ENCODE peak calls at places on chromosomes 11 and 22, in four cellular contexts. S is heart right ventricle; H is GM23248; N is CD4-positive, alpha-beta memory T cell. E is an unnamed sample.

GRCh38 chr11:132721526-132721925 is 810.8 kb downstream of the OPCML start:
- DNase-seq in H (no peak), N (no peak), S (no peak), E (no peak)

GRCh38 chr22:36151006-36151595 is 9.5 kb downstream of the APOL3 start:
- DNase-seq in S (no peak), N (no peak), H (peak), E (no peak)

GRCh38 chr11:33634291-33634834 is 66.3 kb downstream of the C11orf91 start:
- DNase-seq in S (no peak), N (no peak), H (peak), E (peak)

GRCh38 chr11:39678996-39679395 is 1780.5 kb downstream of the LRRC4C start:
- DNase-seq in S (no peak), H (no peak), N (no peak), E (no peak)

GRCh38 chr22:44870021-44870420 is 117.6 kb downstream of the ARHGAP8 start:
- DNase-seq in S (no peak), H (peak), N (no peak), E (no peak)

GRCh38 chr11:69212121-69213110 is 56.7 kb downstream of the SMIM38 start:
- DNase-seq in H (no peak), S (no peak), N (no peak), E (no peak)

GRCh38 chr22:41523464-41524221 is 20.6 kb downstream of the POLR3H start:
- DNase-seq in N (no peak), S (no peak), H (peak), E (no peak)

GRCh38 chr11:106621479-106621878 is 396.8 kb downstream of the GUCY1A2 start:
- DNase-seq in H (no peak), N (no peak), S (no peak), E (no peak)

GRCh38 chr11:37449146-37449545 is 851.1 kb upstream of the RAG2 start:
- DNase-seq in N (no peak), H (peak), S (no peak), E (peak)

GRCh38 chr11:61688368-61689163 is 8.4 kb downstream of the DAGLA start:
- DNase-seq in H (peak), N (no peak), S (peak), E (no peak)

GRCh38 chr22:31139866-31140716 is at the start of gene PLA2G3:
- DNase-seq in H (peak), S (no peak), N (no peak), E (no peak)

GRCh38 chr11:134118016-134118415 is 49.1 kb downstream of the JAM3 start:
- DNase-seq in H (peak), S (no peak), N (no peak), E (no peak)

GRCh38 chr11:91265946-91266345 is 958.7 kb upstream of the FAT3 start:
- DNase-seq in S (no peak), N (no peak), H (no peak), E (no peak)

GRCh38 chr11:14617241-14618027 is 26.2 kb upstream of the PDE3B start:
- DNase-seq in H (peak), N (no peak), S (no peak), E (no peak)

GRCh38 chr11:107218123-107219084 is 200.1 kb upstream of the GUCY1A2 start:
- DNase-seq in H (peak), S (no peak), N (no peak), E (no peak)

GRCh38 chr11:62811659-62812058 is 6.4 kb upstream of the NXF1 start:
- DNase-seq in S (no peak), N (no peak), H (no peak), E (no peak)

GRCh38 chr11:72641900-72642814 is 32.1 kb downstream of the PDE2A start:
- DNase-seq in H (peak), S (peak), N (peak), E (no peak)

GRCh38 chr11:8097926-8098325 is 16.9 kb downstream of the TUB start:
- DNase-seq in S (no peak), H (no peak), N (no peak), E (no peak)

GRCh38 chr22:37996079-37996478 is 11.7 kb upstream of the SOX10 start:
- DNase-seq in N (no peak), S (peak), H (no peak), E (peak)

GRCh38 chr22:49636649-49637048 is 191.0 kb downstream of the BRD1 start:
- DNase-seq in H (no peak), N (no peak), S (no peak), E (no peak)

GRCh38 chr22:47092896-47093311 is 330.5 kb downstream of the TBC1D22A start:
- DNase-seq in S (no peak), H (peak), N (no peak), E (no peak)

GRCh38 chr11:68036141-68036716 is 2.6 kb upstream of the TCIRG1 start:
- DNase-seq in N (no peak), H (no peak), S (peak), E (no peak)

GRCh38 chr11:69601346-69601975 is 39.5 kb upstream of the CCND1 start:
- DNase-seq in N (no peak), H (no peak), S (no peak), E (no peak)

GRCh38 chr11:18347471-18348125 is 25.2 kb downstream of the GTF2H1 start:
- DNase-seq in H (peak), N (no peak), S (no peak), E (no peak)

GRCh38 chr11:134019500-134019899 is 49.4 kb upstream of the JAM3 start:
- DNase-seq in N (no peak), H (no peak), S (no peak), E (no peak)

GRCh38 chr22:37043214-37043827 is 8.2 kb upstream of the KCTD17 start:
- DNase-seq in H (no peak), N (no peak), S (peak), E (no peak)

GRCh38 chr11:83510530-83511449 is 224.6 kb upstream of the CCDC90B start:
- DNase-seq in H (no peak), S (no peak), N (no peak), E (no peak)

DNA sequence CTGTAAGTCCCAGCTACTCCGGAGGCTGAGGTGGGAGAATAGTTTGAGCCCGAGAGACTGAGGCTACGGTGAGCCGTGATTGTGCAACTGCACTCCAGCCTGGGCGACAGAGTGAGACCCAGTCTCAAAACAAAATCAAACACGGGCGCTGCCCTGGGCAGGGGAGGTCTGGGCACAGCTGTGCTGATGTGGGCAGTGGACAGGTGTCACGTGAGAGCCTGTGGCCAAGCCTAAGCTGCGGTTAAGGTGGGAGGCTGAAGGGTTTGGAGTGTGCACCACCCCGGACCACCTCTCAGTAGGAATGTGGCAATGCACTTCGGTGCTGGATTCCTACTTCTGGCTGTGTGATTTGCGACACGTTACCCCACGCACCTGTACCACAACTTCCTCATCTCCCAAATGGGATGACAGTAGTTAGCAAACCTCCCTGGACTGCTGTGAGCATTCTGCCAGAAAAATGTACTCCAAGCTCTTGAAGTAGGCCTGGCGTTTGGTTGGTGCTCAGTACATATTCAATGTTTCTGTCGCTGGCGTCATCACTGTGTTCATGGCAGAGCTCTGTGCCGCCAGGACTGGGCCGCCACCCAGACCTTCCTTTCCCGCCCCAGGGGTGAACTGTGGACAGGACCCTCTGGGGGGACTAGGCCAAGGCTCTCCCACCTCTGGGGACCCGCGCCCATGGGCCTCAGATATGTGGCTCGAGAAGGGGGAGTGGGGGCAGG is 807 bp upstream of the ZNF74 start:
- DNase-seq in S (peak), N (no peak), H (peak), E (no peak)
- H3K4me3 ChIP-seq in S (peak), N (peak), H (peak), E (peak)

DNA sequence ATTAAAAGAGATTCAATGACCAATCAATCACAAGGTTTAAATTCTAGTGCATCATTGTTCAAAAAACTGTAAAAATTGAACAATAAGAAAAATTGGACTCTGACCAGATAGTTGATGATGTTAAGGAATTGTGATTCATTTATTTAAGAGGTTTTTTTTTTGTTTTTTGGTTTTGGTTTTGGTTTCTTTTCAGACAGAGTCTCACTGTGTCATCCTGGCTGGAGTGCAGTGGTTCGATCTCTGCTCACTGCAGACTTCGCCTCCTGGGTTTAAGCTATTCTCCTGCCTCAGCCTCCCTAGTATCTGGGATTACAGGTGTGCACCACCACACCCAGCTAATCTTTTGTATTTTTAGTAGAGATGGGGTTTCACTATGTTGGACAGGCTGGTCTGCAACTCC is 17.1 kb upstream of the EIF3M start:
- DNase-seq in H (peak), N (no peak), S (no peak), E (no peak)
- H3K4me3 ChIP-seq in H (no peak), N (no peak), S (no peak), E (no peak)

DNA sequence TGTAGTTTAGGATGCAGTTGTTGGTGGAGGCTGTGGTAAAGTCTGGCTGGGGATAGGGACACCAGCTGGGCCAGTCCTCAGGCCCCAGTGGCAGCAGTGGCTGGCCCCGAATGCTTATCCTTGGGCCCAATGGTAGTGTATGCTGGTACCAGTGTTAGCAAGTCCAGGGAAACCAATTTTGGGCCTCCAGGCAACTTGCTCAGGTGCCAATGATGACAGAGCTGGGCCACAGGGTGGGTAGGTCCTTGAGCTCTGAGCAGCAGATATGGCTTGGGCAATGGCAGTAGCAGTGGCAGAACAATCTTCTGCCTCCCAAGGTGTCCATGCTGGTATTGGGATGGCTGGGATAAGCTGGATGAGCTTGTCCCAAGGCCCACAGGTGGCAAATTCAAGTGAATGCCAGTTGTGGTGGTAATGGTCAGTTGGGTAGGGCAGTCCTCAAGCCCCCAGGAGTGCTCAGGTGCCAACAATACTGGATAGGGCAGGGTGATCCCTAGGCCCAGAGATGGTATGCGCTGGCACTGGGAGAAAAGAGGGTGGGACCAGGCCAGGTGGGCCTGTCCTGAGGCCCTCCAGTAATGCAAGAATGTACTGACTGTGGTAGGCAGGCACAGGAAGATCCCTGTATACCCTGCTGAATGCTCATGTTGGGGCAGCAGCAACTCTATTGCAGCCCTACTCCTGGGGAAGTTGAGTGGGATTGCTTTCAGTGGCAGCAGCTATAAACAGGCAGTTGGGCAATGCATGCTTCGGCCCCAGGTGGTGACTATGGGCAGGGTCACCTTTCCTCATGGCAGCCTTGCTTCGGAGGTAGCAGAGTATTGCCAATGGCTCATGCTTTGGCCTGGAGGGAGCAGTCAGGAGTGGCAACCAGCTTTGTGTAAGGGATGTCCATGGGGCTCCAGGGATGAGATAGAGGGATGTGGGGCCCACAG is 54.7 kb downstream of the KCNQ1OT1 start:
- DNase-seq in N (no peak), S (no peak), H (no peak), E (no peak)
- H3K4me3 ChIP-seq in N (no peak), S (no peak), H (no peak), E (no peak)

GRCh38 chr11:86938900-86939880 is 16.0 kb downstream of the FZD4 start:
- DNase-seq in H (peak), S (no peak), N (peak), E (peak)

GRCh38 chr11:86941077-86941870 is 13.9 kb downstream of the FZD4 start:
- DNase-seq in H (peak), S (no peak), N (no peak), E (no peak)

GRCh38 chr11:86941871-86942208 is 13.4 kb downstream of the FZD4 start:
- DNase-seq in S (no peak), H (no peak), N (no peak), E (no peak)

GRCh38 chr11:86938203-86938899 is 16.8 kb downstream of the FZD4 start:
- DNase-seq in N (no peak), S (no peak), H (no peak), E (no peak)

GRCh38 chr11:86940122-86940777 is 14.9 kb downstream of the FZD4 start:
- DNase-seq in H (peak), S (peak), N (no peak), E (no peak)
- H3K4me3 ChIP-seq in H (peak), S (peak), N (no peak), E (no peak)

DNA sequence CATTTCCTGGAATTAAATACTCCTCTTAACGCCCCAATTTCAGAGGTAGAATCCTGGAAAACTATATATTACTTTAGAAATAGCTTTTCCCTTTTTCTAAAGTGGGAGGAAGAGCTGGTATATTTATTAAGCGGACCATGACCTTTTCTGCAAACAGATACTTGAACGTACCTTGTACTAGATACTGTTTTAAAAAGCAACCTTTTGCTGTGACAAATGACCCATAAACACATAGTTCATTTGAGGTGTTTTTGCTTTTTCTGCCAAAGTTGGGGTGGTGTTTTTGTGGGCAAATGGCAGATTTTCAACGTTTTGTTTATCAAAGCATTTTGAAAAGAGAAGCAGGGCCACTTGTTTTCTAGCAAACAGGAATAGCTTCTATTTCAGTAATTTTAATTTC is 2.2 kb downstream of the FBXO7 start:
- DNase-seq in H (no peak), N (no peak), S (no peak), E (no peak)
- H3K4me3 ChIP-seq in H (peak), N (no peak), S (peak), E (peak)

DNA sequence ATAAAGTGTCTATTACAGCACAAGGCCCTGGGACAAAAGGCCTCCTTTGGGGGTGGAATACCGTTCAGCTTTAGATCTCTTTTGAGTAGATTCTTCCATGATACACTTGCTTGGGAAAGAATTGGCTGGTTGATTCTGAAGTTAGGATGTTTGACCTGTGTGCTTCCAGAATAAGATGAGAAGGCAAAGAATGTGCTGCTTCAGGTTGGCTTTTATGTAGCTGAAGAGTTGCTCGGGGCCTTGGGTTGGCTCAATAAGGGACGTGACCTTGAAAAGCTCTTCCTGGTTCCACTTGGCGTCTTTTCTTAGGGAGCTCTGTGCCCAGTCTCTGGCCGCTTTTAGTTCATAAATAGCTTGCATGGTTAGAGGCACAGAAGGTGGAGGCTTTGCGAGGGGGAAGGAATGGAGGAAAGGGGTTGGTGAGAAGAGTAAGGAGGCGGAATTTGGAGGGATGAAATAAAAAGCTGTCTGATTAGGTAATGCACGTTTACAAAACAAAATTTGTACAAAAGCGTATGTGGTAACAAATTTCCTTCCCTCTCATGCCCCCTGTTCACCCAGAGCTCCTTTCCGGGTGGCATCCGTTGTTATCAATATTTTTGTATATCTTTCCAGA is 4.2 kb upstream of the SORL1-AS1 start:
- DNase-seq in N (no peak), S (no peak), H (no peak), E (no peak)
- H3K4me3 ChIP-seq in N (no peak), S (no peak), H (no peak), E (no peak)

GRCh38 chr11:11586465-11586864 is 35.3 kb downstream of the GALNT18 start:
- DNase-seq in N (no peak), S (no peak), H (no peak), E (no peak)
- H3K4me3 ChIP-seq in N (no peak), S (no peak), H (no peak), E (no peak)

GRCh38 chr11:131658952-131659351 is 288.5 kb downstream of the NTM start:
- DNase-seq in N (no peak), S (no peak), H (no peak), E (peak)

GRCh38 chr11:131662310-131662709 is 291.9 kb downstream of the NTM start:
- DNase-seq in S (no peak), H (no peak), N (no peak), E (no peak)

GRCh38 chr11:131663403-131664200 is 293.2 kb downstream of the NTM start:
- DNase-seq in H (no peak), N (no peak), S (no peak), E (no peak)

GRCh38 chr11:131659931-131660330 is 289.5 kb downstream of the NTM start:
- DNase-seq in H (no peak), N (no peak), S (no peak), E (no peak)

DNA sequence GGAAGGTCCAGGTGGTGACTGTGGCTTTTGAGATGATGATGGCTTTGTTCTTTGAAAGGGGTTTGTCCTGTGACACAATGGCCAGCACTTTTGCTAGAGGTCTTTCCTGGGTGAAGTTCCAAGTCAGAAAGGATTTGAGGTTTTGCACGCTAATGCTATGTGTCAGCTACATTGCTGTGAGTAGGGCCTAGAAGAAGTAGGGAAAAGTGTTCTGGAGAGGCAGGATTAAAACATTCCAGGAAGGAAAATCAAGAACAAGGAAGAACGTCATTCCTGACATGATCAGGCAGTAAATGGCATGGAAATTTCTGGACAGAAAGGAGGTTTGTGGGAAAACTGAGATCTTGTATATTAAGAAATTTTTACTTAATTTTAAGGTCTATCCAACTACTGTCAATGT is 290.7 kb downstream of the NTM start:
- DNase-seq in N (no peak), H (peak), S (no peak), E (no peak)
- H3K4me3 ChIP-seq in N (no peak), H (no peak), S (no peak), E (no peak)

GRCh38 chr11:87778341-87778740 is 396.9 kb downstream of the RAB38 start:
- DNase-seq in H (peak), S (no peak), N (no peak), E (no peak)

GRCh38 chr11:87779276-87780067 is 395.8 kb downstream of the RAB38 start:
- DNase-seq in N (no peak), S (no peak), H (peak), E (no peak)

GRCh38 chr11:87780068-87780413 is 395.2 kb downstream of the RAB38 start:
- DNase-seq in S (no peak), H (no peak), N (no peak), E (no peak)
- H3K4me3 ChIP-seq in S (no peak), H (no peak), N (no peak), E (no peak)

DNA sequence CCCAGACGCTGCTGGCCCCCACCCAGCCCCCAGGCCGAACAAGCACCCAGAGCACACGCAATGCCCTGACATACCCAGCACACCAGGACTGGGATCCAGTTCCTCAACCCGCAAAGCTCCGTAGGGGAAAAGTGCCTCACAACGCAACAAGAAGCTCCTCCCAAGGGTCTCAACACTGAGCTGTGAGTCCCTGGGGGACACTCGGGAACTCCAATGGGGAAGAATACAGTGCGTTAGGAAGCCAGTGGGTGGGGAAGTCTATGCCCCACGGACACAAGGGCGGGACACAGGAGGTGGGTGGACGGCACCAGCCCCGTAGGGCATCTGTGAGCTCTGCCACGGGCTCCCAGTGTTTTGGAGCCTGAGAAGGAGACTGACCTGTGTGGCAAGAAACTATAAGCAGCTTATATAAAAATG is 1.6 kb downstream of the DEAF1 start:
- DNase-seq in S (no peak), N (peak), H (peak), E (no peak)
- H3K4me3 ChIP-seq in S (peak), N (no peak), H (peak), E (peak)